ENCODE peak calls at places on chromosomes 3 and 15, in seven cellular contexts. A is NCI-H345; G is neuronal stem cell; X is GM19239; Y is NCI-H460; Z is memory B cell; R is stimulated activated naive B cell treated with anti-CD40 and anti-IgM and Interleukin-4, amounts not matched to agents 10 μg/mL and 1 μg/mL and 100 μg/mL, for 72 hours. F is an unnamed sample.

GRCh38 chr3:21188459-21188858 is 562.6 kb downstream of the ZNF385D start:
- DNase-seq in A (no peak), G (no peak), X (no peak), Y (no peak), Z (no peak), R (no peak), F (no peak)

GRCh38 chr15:78280289-78281072 is 16.1 kb downstream of the DNAJA4 start:
- DNase-seq in A (no peak), G (no peak), X (no peak), Y (no peak), Z (no peak), R (no peak), F (no peak)

GRCh38 chr3:127022849-127023248 is 39.9 kb downstream of the PLXNA1 start:
- DNase-seq in A (no peak), G (no peak), X (no peak), Y (no peak), Z (no peak), R (no peak), F (no peak)

GRCh38 chr3:70352215-70352614 is 39.8 kb upstream of the MDFIC2 start:
- DNase-seq in A (no peak), G (no peak), X (no peak), Y (no peak), Z (no peak), R (no peak), F (no peak)

GRCh38 chr15:68223171-68223570 is 6.4 kb downstream of the CLN6 start:
- DNase-seq in A (no peak), G (no peak), X (no peak), Y (no peak), Z (no peak), R (no peak), F (no peak)

GRCh38 chr3:180624714-180625113 is 22.8 kb downstream of the TTC14 start:
- DNase-seq in A (no peak), G (no peak), X (no peak), Y (no peak), Z (no peak), R (no peak), F (no peak)

GRCh38 chr3:194422188-194422587 is 23.1 kb upstream of the GP5 start:
- DNase-seq in A (no peak), G (no peak), X (no peak), Y (no peak), Z (no peak), R (no peak), F (no peak)

GRCh38 chr15:95840004-95840403 is 490.5 kb upstream of the NR2F2 start:
- DNase-seq in A (no peak), G (no peak), X (no peak), Y (no peak), Z (no peak), R (no peak), F (peak)

GRCh38 chr3:171142985-171143384 is 116.5 kb upstream of the SLC2A2 start:
- DNase-seq in A (peak), G (no peak), X (no peak), Y (no peak), Z (no peak), R (no peak), F (peak)